ENCODE peak calls at places on chromosomes 13 and 19, in nine cellular contexts. Y is retina; P is activated CD4-positive, alpha-beta T cell treated with anti-CD3 and anti-CD28 coated beads, Interleukin-2, amount 50 U/mL, for 24 hours; Z is naive thymus-derived CD4-positive, alpha-beta T cell; X is caudate nucleus; Q is Calu3; I is RWPE1; M is HEK293T; C is ascending aorta. N is an unnamed sample.

GRCh38 chr19:33778089-33778791 is 18.4 kb upstream of the KCTD15 start:
- DNase-seq in Y (peak; percentile 96), P (peak; percentile 85), Z (peak; percentile 91), X (peak; percentile 52), Q (peak; percentile 93), I (peak; percentile 87), M (peak; percentile 96), C (peak; percentile 84), N (peak; percentile 68)

GRCh38 chr13:106819413-106820180 is 251.7 kb upstream of the ARGLU1 start:
- DNase-seq in Y (no peak), P (no peak), Z (no peak), X (no peak), Q (no peak), I (no peak), M (no peak), C (no peak), N (no peak)

GRCh38 chr13:44930280-44930679 is 59.0 kb downstream of the NUFIP1 start:
- DNase-seq in Y (no peak), P (no peak), Z (no peak), X (no peak), Q (no peak), I (no peak), M (no peak), C (no peak), N (no peak)

GRCh38 chr19:10049626-10050025 is 36.3 kb downstream of the RDH8 start:
- DNase-seq in Y (no peak), P (no peak), Z (no peak), X (no peak), Q (no peak), I (no peak), M (no peak), C (no peak), N (no peak)

GRCh38 chr13:75495938-75496337 is 14.0 kb upstream of the TBC1D4 start:
- DNase-seq in Y (no peak), P (no peak), Z (no peak), X (no peak), Q (no peak), I (no peak), M (no peak), C (no peak), N (no peak)

GRCh38 chr19:48724796-48725753 is 5.5 kb upstream of the MAMSTR start:
- DNase-seq in Y (peak; percentile 62), P (no peak), Z (no peak), X (no peak), Q (peak; percentile 38), I (peak; percentile 57), M (peak; percentile 46), C (peak; percentile 89), N (peak; percentile 15)

GRCh38 chr19:12778905-12779161 is 3.5 kb upstream of the HOOK2 start:
- DNase-seq in Y (no peak), P (no peak), Z (no peak), X (no peak), Q (no peak), I (no peak), M (no peak), C (no peak), N (no peak)

GRCh38 chr13:91946498-91947070 is 548.2 kb downstream of the GPC5 start:
- DNase-seq in Y (peak; percentile 60), P (no peak), Z (no peak), X (no peak), Q (no peak), I (peak; percentile 3), M (peak; percentile 74), C (no peak), N (no peak)

GRCh38 chr13:23325191-23325590 is 108.3 kb downstream of the SACS start:
- DNase-seq in Y (no peak), P (no peak), Z (no peak), X (no peak), Q (no peak), I (no peak), M (no peak), C (no peak), N (no peak)

N was measured in C1 segment of cervical spinal cord.